ENCODE peak calls at places on chromosome 10, in six cellular contexts. A is suprapubic skin, E is H7, K is Daoy, N is M059J, R is posterior vena cava. S is an unnamed sample.

GRCh38 chr10:9289811-9290210 is 1235.3 kb downstream of the GATA3 start:
- DNase-seq in K (no peak), N (no peak), A (no peak), R (no peak), E (no peak), S (no peak)

GRCh38 chr10:104121485-104122272 is at the start of gene SFR1:
- DNase-seq in N (peak; percentile 97), E (peak; percentile 93), K (peak; percentile 98), A (peak; percentile 99), R (peak; percentile 100), S (peak; percentile 100)

GRCh38 chr10:81018898-81019890 is 481.5 kb downstream of the SH2D4B start:
- DNase-seq in A (no peak), R (no peak), N (peak; percentile 44), K (peak; percentile 1), E (peak; percentile 30), S (peak; percentile 74)

GRCh38 chr10:43793714-43794113 is 145.0 kb upstream of the ZNF32 start:
- DNase-seq in N (peak; percentile 27), R (no peak), E (no peak), K (no peak), A (no peak), S (no peak)

GRCh38 chr10:117532003-117532385 is 10.6 kb upstream of the EMX2 start:
- DNase-seq in R (no peak), K (no peak), A (no peak), N (no peak), E (no peak), S (no peak)

GRCh38 chr10:72240371-72240770 is 24.3 kb upstream of the ASCC1 start:
- DNase-seq in K (no peak), R (peak; percentile 3), N (no peak), E (no peak), A (no peak), S (no peak)

GRCh38 chr10:130930821-130931220 is 380.7 kb downstream of the TCERG1L start:
- DNase-seq in R (no peak), E (no peak), A (no peak), N (no peak), K (no peak), S (peak; percentile 8)

GRCh38 chr10:106410331-106410730 is 754.2 kb downstream of the SORCS1 start:
- DNase-seq in A (no peak), K (no peak), E (no peak), R (no peak), N (no peak), S (no peak)

GRCh38 chr10:88386204-88386877 is 196.8 kb downstream of the RNLS start:
- DNase-seq in E (no peak), K (no peak), N (peak; percentile 78), A (no peak), R (no peak), S (no peak)

GRCh38 chr10:13317474-13317873 is 17.6 kb upstream of the PHYH start:
- DNase-seq in R (no peak), E (peak; percentile 35), A (no peak), K (no peak), N (no peak), S (peak; percentile 67)

GRCh38 chr10:61883376-61883997 is 18.0 kb upstream of the ARID5B start:
- DNase-seq in E (no peak), N (no peak), K (no peak), R (no peak), A (no peak), S (no peak)

GRCh38 chr10:17026686-17027485 is 102.7 kb downstream of the CUBN start:
- DNase-seq in A (no peak), R (no peak), K (peak; percentile 72), E (no peak), N (no peak), S (peak; percentile 4)

GRCh38 chr10:68543004-68543918 is 15.9 kb upstream of the SLC25A16 start:
- DNase-seq in N (peak; percentile 90), A (no peak), R (peak; percentile 34), K (peak; percentile 57), E (no peak), S (no peak)

S was measured in endodermal cell.